ENCODE peak calls at places on chromosomes 5 and 9, in four cellular contexts. M is thyroid gland, Z is breast epithelium, R is GM06990. L is an unnamed sample.

GRCh38 chr9:26723486-26723885 is 169.1 kb downstream of the CAAP1 start:
- DNase-seq in M (peak; percentile 26), Z (no peak), R (no peak), L (no peak)

GRCh38 chr5:127774221-127774620 is 71.0 kb downstream of the CCDC192 start:
- DNase-seq in M (no peak), Z (no peak), R (no peak), L (no peak)

GRCh38 chr5:351084-351910 is 29.8 kb downstream of the AHRR start:
- DNase-seq in M (no peak), Z (no peak), R (no peak), L (no peak)

GRCh38 chr9:84779892-84780291 is 110.4 kb downstream of the NTRK2 start:
- DNase-seq in M (no peak), Z (no peak), R (no peak), L (peak; percentile 33)

GRCh38 chr9:136438548-136438908 is 1.1 kb downstream of the INPP5E start:
- DNase-seq in M (peak; percentile 40), Z (no peak), R (peak; percentile 39), L (no peak)

GRCh38 chr5:177458912-177459350 is 12.3 kb downstream of the PRR7 start:
- DNase-seq in M (no peak), Z (no peak), R (no peak), L (no peak)

GRCh38 chr5:170760126-170760525 is 23.4 kb upstream of the GABRP start:
- DNase-seq in M (no peak), Z (no peak), R (no peak), L (no peak)

GRCh38 chr9:114729706-114730105 is 47.7 kb upstream of the TEX48 start:
- DNase-seq in M (no peak), Z (no peak), R (no peak), L (no peak)

GRCh38 chr5:72767289-72768010 is 49.0 kb upstream of the TNPO1 start:
- DNase-seq in M (peak; percentile 12), Z (no peak), R (no peak), L (no peak)

GRCh38 chr9:7075154-7075553 is 317.4 kb downstream of the KDM4C start:
- DNase-seq in M (no peak), Z (no peak), R (no peak), L (no peak)

GRCh38 chr5:135031813-135032612 is 2.0 kb downstream of the PITX1 start:
- DNase-seq in M (no peak), Z (no peak), R (no peak), L (no peak)

GRCh38 chr9:76203373-76203772 is 190.9 kb downstream of the RFK start:
- DNase-seq in M (peak; percentile 35), Z (no peak), R (no peak), L (no peak)

GRCh38 chr9:138058181-138058580 is 180.6 kb downstream of the CACNA1B start:
- DNase-seq in M (no peak), Z (peak; percentile 31), R (no peak), L (no peak)

GRCh38 chr5:33556330-33557328 is 115.9 kb downstream of the TARS1 start:
- DNase-seq in M (no peak), Z (no peak), R (no peak), L (no peak)

GRCh38 chr9:116365056-116365471 is 211.5 kb downstream of the PAPPA start:
- DNase-seq in M (peak; percentile 72), Z (no peak), R (no peak), L (peak; percentile 37)

GRCh38 chr5:34848230-34848629 is 9.3 kb downstream of the TTC23L start:
- DNase-seq in M (no peak), Z (no peak), R (no peak), L (no peak)

GRCh38 chr9:14769235-14769580 is 46.7 kb upstream of the CER1 start:
- DNase-seq in M (no peak), Z (no peak), R (no peak), L (no peak)
- TF ChIP-seq CTCF in M (no peak), Z (no peak), R (peak; percentile 39), L (peak; percentile 25)

DNA sequence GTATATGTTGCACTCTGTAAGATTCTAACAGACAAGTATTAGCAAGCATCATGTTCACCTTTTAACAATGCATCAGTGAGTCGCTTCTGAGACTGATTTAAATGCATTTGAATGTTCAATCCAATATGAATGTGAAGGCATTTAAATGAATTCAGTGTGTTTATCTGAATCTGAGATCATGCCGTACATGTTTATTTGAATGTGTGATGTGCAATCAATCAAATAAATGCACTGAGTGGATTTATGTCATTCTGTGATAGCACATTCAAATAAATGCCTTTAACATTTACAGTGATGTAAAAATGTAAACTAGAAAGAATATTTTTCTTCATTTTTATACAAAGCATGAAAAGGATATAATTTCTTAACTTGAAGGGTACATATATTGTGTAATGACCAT is 1063.5 kb upstream of the NUDT12 start:
- DNase-seq in M (no peak), Z (no peak), R (no peak), L (no peak)
- TF ChIP-seq CTCF in M (no peak), Z (no peak), R (no peak), L (no peak)

GRCh38 chr9:128870128-128870940 is 11.4 kb downstream of the KYAT1 start:
- DNase-seq in M (peak; percentile 27), Z (no peak), R (no peak), L (no peak)
- TF ChIP-seq CTCF in M (no peak), Z (no peak), R (no peak), L (no peak)

GRCh38 chr5:148729182-148729581 is 74.9 kb upstream of the HTR4 start:
- DNase-seq in M (no peak), Z (no peak), R (no peak), L (no peak)
- TF ChIP-seq CTCF in M (no peak), Z (no peak), R (no peak), L (peak; percentile 14)

DNA sequence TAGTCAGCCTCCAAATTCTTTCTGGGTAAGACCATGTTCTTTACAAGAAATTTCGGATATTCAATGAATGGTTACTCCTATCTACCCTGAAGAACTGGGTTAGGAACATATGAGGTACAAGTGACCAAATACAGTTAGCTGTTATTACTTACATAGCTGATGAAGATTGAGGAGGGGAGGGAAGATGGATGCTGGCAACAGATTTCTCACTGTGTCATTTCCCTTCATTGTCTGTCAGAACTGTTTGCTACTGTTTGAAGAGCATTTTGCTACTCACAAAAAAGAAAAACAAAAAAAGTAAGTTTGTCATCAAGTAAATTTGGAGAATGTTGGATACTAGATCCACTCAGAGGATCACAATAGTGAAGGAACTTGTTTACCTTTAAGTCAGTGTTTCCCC is 53.7 kb downstream of the ENC1 start:
- DNase-seq in M (no peak), Z (no peak), R (no peak), L (no peak)
- TF ChIP-seq CTCF in M (no peak), Z (no peak), R (no peak), L (no peak)

GRCh38 chr9:89946741-89947140 is 341.9 kb downstream of the GADD45G start:
- DNase-seq in M (no peak), Z (no peak), R (no peak), L (no peak)
- TF ChIP-seq CTCF in M (no peak), Z (no peak), R (no peak), L (no peak)

L was measured in HFF-Myc.